ENCODE peak calls at places on chromosomes 13 and 19, in seven cellular contexts. T is neural crest cell, E is heart right ventricle, B is heart left ventricle, X is thyroid gland, O is mucosa of descending colon, G is Peyer's patch. Q is an unnamed sample.

GRCh38 chr13:78239681-78240080 is 321.1 kb upstream of the EDNRB start:
- DNase-seq in T (peak), E (no peak), B (no peak), X (no peak), O (no peak), G (no peak), Q (no peak)

GRCh38 chr13:76609643-76610042 is 276.6 kb downstream of the KCTD12 start:
- DNase-seq in T (no peak), E (no peak), B (no peak), X (no peak), O (no peak), G (no peak), Q (no peak)

GRCh38 chr19:296476-297225 is 5.4 kb upstream of the PLPP2 start:
- DNase-seq in T (no peak), E (no peak), B (peak), X (no peak), O (no peak), G (no peak), Q (no peak)

GRCh38 chr13:38960175-38960574 is 30.5 kb downstream of the STOML3 start:
- DNase-seq in T (no peak), E (no peak), B (no peak), X (no peak), O (no peak), G (no peak), Q (no peak)

GRCh38 chr13:49527123-49527522 is 31.4 kb downstream of the PHF11 start:
- DNase-seq in T (no peak), E (no peak), B (no peak), X (peak), O (no peak), G (no peak), Q (no peak)

GRCh38 chr13:24212674-24213073 is 52.2 kb downstream of the SPATA13 start:
- DNase-seq in T (no peak), E (no peak), B (no peak), X (peak), O (no peak), G (no peak), Q (no peak)

GRCh38 chr13:87042946-87043345 is 628.2 kb upstream of the SLITRK5 start:
- DNase-seq in T (no peak), E (no peak), B (no peak), X (no peak), O (no peak), G (no peak), Q (no peak)

GRCh38 chr19:41564515-41565383 is 11.2 kb upstream of the CEACAM21 start:
- DNase-seq in T (no peak), E (peak), B (no peak), X (no peak), O (no peak), G (no peak), Q (no peak)

GRCh38 chr13:93603043-93603442 is 376.4 kb downstream of the GPC6 start:
- DNase-seq in T (no peak), E (no peak), B (no peak), X (no peak), O (no peak), G (no peak), Q (no peak)

GRCh38 chr19:48988860-48989259 is 4.2 kb downstream of the GYS1 start:
- DNase-seq in T (no peak), E (no peak), B (no peak), X (no peak), O (no peak), G (no peak), Q (no peak)

GRCh38 chr13:62682788-62683187 is 1267.1 kb upstream of the PCDH20 start:
- DNase-seq in T (no peak), E (no peak), B (no peak), X (no peak), O (no peak), G (no peak), Q (no peak)

GRCh38 chr13:39159971-39160370 is 121.7 kb downstream of the NHLRC3 start:
- DNase-seq in T (no peak), E (no peak), B (no peak), X (no peak), O (no peak), G (no peak), Q (no peak)

GRCh38 chr19:2266183-2266993 is 10.2 kb upstream of the JSRP1 start:
- DNase-seq in T (no peak), E (peak), B (peak), X (peak), O (peak), G (peak), Q (no peak)

GRCh38 chr13:96573563-96573962 is 420.7 kb downstream of the OXGR1 start:
- DNase-seq in T (no peak), E (no peak), B (no peak), X (no peak), O (no peak), G (no peak), Q (no peak)

GRCh38 chr13:109204252-109204651 is 574.8 kb downstream of the MYO16 start:
- DNase-seq in T (no peak), E (no peak), B (no peak), X (no peak), O (no peak), G (no peak), Q (no peak)

GRCh38 chr13:87884874-87885273 is 213.7 kb downstream of the SLITRK5 start:
- DNase-seq in T (no peak), E (no peak), B (no peak), X (no peak), O (no peak), G (no peak), Q (no peak)

GRCh38 chr13:32427852-32428580 is at the start of gene N4BP2L1:
- DNase-seq in T (no peak), E (peak), B (peak), X (peak), O (peak), G (peak), Q (no peak)

GRCh38 chr19:8673281-8673891 is 25.2 kb downstream of the ACTL9 start:
- DNase-seq in T (no peak), E (no peak), B (no peak), X (no peak), O (no peak), G (no peak), Q (no peak)

GRCh38 chr19:6161271-6161850 is 25.9 kb downstream of the ACSBG2 start:
- DNase-seq in T (no peak), E (peak), B (no peak), X (no peak), O (no peak), G (no peak), Q (no peak)

GRCh38 chr13:74774252-74774651 is 640.0 kb upstream of the KLF12 start:
- DNase-seq in T (no peak), E (no peak), B (no peak), X (no peak), O (no peak), G (no peak), Q (no peak)

DNA sequence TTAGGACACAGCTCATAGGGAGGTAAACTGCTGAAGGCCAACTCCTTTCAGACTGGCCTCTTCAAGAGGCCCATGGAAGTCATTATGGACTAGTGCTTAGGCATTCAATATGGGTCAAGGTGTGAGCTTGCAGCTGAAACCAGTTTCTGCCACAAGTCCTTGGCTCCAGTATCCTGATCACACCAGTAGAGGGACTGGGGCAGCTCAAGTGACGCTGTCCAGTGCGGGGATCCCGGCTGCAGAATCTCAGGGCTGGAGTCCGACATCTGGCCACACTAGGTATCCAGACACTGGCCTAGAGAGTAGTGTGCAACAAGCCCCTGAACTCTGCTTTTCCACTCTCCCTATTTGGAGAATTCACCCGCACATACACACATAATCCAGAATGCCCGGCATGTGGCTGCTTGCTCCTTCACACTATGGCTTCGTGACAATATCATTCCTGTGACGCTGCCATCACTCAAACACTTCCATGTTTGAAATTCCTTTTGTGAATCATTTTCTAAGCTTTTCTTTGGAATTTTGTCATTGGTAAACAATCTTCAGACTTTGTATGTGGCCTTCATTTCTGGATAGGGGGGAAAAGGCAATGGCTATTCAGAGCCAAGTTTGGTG is 425.1 kb downstream of the EFNB2 start:
- DNase-seq in T (no peak), E (no peak), B (no peak), X (no peak), O (no peak), G (no peak), Q (no peak)
- TF ChIP-seq CTCF in T (no peak), E (no peak), B (no peak), X (no peak), O (no peak), G (no peak), Q (no peak)

GRCh38 chr13:46386996-46387851 is at the start of gene RUBCNL:
- DNase-seq in T (peak), E (no peak), B (peak), X (peak), O (peak), G (peak), Q (no peak)
- TF ChIP-seq CTCF in T (no peak), E (no peak), B (no peak), X (no peak), O (no peak), G (no peak), Q (no peak)

GRCh38 chr19:17997969-17998826 is 9.8 kb upstream of the ARRDC2 start:
- DNase-seq in T (no peak), E (no peak), B (no peak), X (no peak), O (no peak), G (no peak), Q (no peak)
- TF ChIP-seq CTCF in T (peak), E (peak), B (no peak), X (no peak), O (no peak), G (no peak), Q (peak)

DNA sequence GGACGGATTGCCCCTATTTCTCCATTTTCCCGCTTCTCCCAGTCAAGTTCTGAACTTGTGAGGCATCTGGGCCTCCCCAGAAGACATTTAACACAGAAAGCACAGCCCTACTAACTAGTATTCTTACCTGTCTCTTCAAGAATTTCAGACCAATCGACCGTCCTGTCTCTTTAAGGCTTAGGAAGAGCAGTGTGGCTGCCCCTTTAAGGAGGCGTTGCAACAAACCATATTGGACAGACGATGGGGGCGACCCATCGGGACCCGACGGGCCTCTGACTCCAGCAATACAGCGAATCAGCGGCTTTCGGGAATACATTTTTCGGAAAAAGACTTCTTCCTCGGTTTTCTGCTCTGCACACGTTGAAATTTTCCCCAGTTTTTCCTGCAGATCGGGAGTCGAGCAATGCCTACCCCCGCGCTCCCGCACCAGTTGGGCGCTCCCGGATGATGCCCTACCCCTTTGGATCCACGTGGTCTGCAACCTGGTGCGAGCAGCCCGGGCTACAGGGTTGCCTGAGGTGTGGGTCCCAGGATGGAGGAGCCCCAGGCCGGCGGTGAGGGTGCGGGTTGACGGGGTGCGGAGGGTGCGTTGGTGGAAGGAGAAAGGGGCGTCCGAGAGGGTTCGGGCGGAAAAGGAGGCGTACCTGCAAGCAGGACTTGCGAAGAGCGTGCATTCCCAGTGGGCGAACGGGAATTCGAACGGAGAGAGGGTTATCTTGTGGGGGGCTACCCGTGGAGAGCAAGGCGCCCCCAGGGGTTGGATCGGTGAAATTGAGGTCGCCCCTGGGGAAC is at the start of gene POLR1G:
- DNase-seq in T (peak), E (peak), B (peak), X (peak), O (peak), G (peak), Q (no peak)
- TF ChIP-seq CTCF in T (no peak), E (no peak), B (no peak), X (no peak), O (no peak), G (no peak), Q (no peak)

Q was measured in type B pancreatic cell.